ENCODE peak calls at places on chromosomes 13 and 19, in four cellular contexts. I, J, X and S are unnamed samples.

GRCh38 chr19:47531640-47532387 is 17.0 kb upstream of the NAPA start:
- DNase-seq in J (no peak), I (no peak), X (no peak), S (no peak)

GRCh38 chr13:75432045-75432444 is 49.9 kb downstream of the TBC1D4 start:
- DNase-seq in I (no peak), J (no peak), X (no peak), S (no peak)

GRCh38 chr13:44013666-44014291 is 134.1 kb downstream of the LACC1 start:
- DNase-seq in X (no peak), I (no peak), J (peak), S (no peak)

GRCh38 chr13:110525328-110526319 is 35.9 kb downstream of the RAB20 start:
- DNase-seq in I (no peak), X (no peak), J (no peak), S (no peak)

GRCh38 chr19:50198431-50199253 is 4.8 kb upstream of the MYH14 start:
- DNase-seq in I (no peak), X (no peak), J (no peak), S (no peak)

GRCh38 chr13:95462801-95463200 is 89.7 kb upstream of the CLDN10 start:
- DNase-seq in X (no peak), I (no peak), J (no peak), S (no peak)

GRCh38 chr19:47257411-47258169 is 1.3 kb downstream of the CCDC9 start:
- DNase-seq in J (no peak), I (no peak), X (no peak), S (no peak)

GRCh38 chr13:80590551-80590950 is 249.6 kb upstream of the SPRY2 start:
- DNase-seq in X (no peak), J (no peak), I (no peak), S (no peak)

GRCh38 chr19:38496116-38496515 is 62.6 kb downstream of the RYR1 start:
- DNase-seq in J (no peak), X (no peak), I (no peak), S (no peak)

DNA sequence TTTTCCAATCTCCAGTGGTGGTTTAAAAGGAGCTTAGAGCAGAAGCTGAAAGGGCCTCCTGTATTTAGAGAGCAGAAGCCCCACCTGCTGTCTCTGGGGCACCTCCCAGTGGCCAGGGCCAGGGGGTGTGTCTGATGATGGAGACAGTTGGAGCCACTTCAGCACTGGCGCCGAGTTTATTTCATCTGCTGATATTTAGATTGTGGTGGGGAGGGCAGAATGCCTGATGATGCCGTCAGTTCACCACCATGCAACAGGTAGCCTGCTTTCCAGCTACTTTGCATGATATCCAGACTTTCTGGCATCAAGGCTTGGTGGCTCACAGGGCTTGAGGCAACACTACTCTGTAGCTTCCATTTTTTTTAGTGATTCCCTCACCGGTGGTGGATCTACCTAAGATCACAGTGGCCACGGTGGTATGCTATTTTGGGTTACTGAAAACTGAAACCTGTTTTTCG is 371.9 kb downstream of the KCNRG start:
- DNase-seq in J (no peak), X (no peak), I (no peak), S (no peak)
- TF ChIP-seq CTCF in J (peak), X (peak), I (peak), S (peak)

GRCh38 chr19:29478578-29479565 is 46.9 kb upstream of the VSTM2B start:
- DNase-seq in J (no peak), I (peak), X (peak), S (peak)
- TF ChIP-seq CTCF in J (no peak), I (peak), X (peak), S (peak)

GRCh38 chr19:40533508-40533907 is 43.2 kb upstream of the SHKBP1 start:
- DNase-seq in J (no peak), X (no peak), I (no peak), S (no peak)
- TF ChIP-seq CTCF in J (peak), X (no peak), I (no peak), S (peak)

DNA sequence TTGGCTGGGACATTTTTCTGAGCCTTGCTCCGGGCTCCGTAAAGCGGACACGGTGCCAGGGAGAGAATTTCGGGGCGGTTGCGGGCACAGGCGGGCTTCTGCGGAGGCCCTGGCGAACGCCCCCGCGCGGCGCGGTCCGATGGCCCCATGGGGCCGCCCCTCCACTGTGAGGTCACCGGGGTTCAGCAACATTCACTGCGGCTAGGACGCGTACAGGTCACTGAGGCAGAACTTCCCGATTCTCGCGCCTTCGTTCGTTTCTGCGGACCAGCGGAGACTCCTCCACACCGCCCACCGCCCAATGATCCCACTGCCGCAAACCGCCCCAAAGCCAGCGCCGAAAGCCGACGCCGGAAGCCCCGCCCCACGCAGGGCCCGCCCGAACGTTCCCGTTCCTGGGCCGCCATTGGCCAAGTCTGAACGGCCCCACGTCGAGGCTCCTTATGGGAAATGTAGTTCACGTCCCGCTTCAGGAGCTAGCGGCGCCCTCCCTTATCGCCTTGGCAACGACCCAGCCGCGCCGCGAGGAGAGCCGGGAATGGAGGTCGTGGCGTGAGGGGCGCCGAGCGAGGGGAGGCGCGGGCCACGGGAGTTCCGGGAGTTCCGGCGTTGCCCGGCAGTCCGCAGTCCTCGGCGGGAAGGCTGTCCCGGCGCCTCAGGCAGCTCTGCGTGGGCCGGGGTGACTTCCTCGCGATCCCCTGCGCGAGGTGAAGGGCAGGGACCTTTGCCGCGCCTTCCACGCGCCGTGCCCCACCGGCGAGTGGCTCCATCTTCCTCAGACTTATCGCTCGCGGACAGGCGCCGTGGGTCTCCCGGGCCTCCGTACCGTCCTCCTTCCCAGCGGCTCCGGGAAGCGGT is at the start of gene ZNF584:
- DNase-seq in I (peak), J (peak), X (peak), S (peak)
- TF ChIP-seq CTCF in I (no peak), J (peak), X (no peak), S (no peak)

DNA sequence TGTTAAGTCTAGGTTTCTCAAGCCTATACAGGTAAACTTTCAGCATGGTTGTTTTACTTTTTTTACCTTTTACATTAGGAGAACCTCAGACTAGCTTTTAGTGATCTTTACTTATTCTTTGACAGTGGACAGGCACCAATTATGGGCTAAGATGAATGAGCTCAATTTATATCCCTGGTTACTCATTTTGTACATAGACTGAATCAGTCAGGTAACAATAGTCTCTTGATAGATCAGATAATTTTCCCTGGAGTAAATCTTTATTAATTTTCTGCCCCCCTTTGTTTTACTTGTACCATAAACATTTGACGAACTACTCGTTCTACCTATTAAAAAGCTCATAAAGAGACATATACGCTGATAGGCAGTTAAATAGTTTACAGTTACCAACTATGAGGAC is 22.8 kb downstream of the SPART start:
- DNase-seq in I (no peak), J (no peak), X (no peak), S (no peak)
- TF ChIP-seq CTCF in I (no peak), J (no peak), X (no peak), S (no peak)

DNA sequence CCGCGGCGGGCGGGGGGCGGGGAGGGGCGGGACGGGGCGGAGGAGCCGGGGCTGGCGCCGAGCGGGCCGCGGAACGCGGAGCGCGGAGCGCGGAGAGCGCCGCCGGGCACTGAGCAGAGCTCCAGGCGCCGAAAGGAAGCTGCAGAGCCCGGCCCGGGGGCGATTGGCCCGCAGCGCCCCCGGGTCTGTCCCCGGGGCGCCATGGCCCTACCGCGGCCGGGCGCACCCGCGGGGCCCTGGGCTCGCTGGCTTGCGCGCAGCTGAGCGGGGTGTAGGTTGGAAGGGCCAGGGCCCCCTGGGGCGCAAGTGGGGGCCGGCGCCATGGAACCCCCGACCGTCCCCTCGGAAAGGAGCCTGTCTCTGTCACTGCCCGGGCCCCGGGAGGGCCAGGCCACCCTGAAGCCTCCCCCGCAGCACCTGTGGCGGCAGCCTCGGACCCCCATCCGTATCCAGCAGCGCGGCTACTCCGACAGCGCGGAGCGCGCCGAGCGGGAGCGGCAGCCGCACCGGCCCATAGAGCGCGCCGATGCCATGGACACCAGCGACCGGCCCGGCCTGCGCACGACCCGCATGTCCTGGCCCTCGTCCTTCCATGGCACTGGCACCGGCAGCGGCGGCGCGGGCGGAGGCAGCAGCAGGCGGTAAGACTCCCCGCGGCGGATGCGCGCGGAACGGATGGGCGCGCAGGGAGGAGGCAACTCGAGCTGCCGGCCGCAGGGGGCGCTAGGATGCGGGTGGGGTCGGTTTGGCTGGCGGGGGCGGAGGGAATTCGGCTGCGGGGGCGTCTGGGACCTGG is at the start of gene PDE4A:
- DNase-seq in I (no peak), X (no peak), J (no peak), S (no peak)
- TF ChIP-seq CTCF in I (peak), X (peak), J (peak), S (peak)

DNA sequence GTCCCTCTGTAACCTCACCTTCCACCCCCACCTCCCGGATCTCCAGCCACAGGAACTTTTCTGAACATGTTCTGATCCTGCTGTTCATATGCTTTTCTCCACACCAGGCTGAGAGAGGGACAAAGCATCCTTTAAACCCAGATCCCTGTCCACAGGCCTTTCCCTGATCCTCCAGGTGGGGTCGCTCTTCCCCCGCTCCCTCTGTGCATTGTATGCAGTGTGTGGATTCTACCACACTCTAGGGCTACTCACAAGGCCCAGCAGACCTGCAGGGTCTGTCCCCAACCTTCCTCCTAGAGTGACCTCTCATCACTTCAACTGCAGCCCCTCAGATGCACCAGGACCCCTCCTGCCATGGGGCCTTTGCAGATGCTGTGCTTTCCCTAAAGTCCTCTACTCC is 1200.6 kb downstream of the UQCRFS1 start:
- DNase-seq in J (no peak), I (no peak), X (no peak), S (no peak)
- TF ChIP-seq CTCF in J (no peak), I (no peak), X (peak), S (no peak)

GRCh38 chr19:2648528-2648937 is 54.0 kb downstream of the GNG7 start:
- DNase-seq in I (peak), X (peak), J (peak), S (peak)
- TF ChIP-seq CTCF in I (peak), X (peak), J (peak), S (peak)

GRCh38 chr19:13241321-13242104 is 91.3 kb downstream of the IER2 start:
- DNase-seq in J (no peak), X (no peak), I (no peak), S (no peak)
- TF ChIP-seq CTCF in J (no peak), X (no peak), I (no peak), S (peak)

GRCh38 chr13:102556806-102557205 is 40.0 kb upstream of the TPP2 start:
- DNase-seq in I (no peak), X (no peak), J (no peak), S (no peak)

GRCh38 chr13:102558029-102558428 is 38.8 kb upstream of the TPP2 start:
- DNase-seq in J (no peak), X (no peak), I (no peak), S (no peak)

GRCh38 chr13:102561933-102562332 is 34.9 kb upstream of the TPP2 start:
- DNase-seq in X (no peak), I (no peak), J (no peak), S (no peak)

GRCh38 chr13:102550507-102550906 is 46.3 kb upstream of the TPP2 start:
- DNase-seq in I (no peak), X (no peak), J (no peak), S (no peak)

DNA sequence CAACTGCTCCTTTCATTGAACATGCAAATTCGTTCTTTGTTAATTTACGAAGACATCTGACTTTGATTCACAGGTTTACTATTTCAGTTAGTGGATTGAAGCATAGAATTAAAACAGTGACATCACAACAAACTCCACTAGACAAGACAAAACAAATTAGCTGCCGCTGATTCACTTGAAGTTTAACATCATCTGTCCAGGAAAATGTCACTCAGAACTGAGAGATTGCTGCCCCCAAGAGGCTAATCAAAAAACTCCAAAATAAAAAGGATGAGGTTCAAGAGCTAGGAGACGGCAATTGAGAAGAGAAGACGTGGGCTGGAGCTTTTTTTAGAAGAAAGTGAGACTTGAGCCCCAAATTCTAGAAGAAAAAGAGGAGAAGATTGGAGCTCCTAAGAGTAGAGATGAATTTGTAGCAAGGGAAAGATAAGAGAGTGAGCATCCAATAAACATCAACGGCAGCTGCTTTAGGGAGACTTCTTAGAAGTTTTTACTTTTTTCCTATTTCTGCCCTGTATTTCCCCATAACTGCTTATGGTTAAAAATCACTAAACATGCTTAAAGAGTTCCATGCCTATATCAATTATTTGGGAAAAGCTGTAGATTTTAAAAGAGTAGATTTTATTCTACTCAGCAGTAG is 40.8 kb upstream of the TPP2 start:
- DNase-seq in J (no peak), X (no peak), I (peak), S (no peak)
- TF ChIP-seq CTCF in J (peak), X (peak), I (peak), S (peak)